ENCODE peak calls at places on chromosomes 7 and 10, in ten cellular contexts. X, J, H, Z, M, U, P, R, C and E are unnamed samples.

GRCh38 chr10:78332013-78332412 is 298.4 kb downstream of the RPS24 start:
- DNase-seq in Z (no peak), H (peak; percentile 29), J (no peak), M (no peak), P (no peak), X (no peak), C (no peak), U (no peak), R (no peak), E (no peak)

GRCh38 chr10:46301721-46302479 is 15.1 kb downstream of the ANTXRL start:
- DNase-seq in R (no peak), X (no peak), C (no peak), J (no peak), U (no peak), M (no peak), H (no peak), P (no peak), Z (no peak), E (no peak)

GRCh38 chr7:137674064-137674463 is 172.7 kb downstream of the DGKI start:
- DNase-seq in R (no peak), X (no peak), P (no peak), C (no peak), U (no peak), H (no peak), J (no peak), Z (no peak), M (no peak), E (no peak)

GRCh38 chr7:11427686-11428273 is 404.2 kb downstream of the THSD7A start:
- DNase-seq in Z (no peak), P (peak; percentile 61), M (peak; percentile 50), H (no peak), J (no peak), R (peak; percentile 41), U (peak; percentile 75), C (peak; percentile 46), X (no peak), E (peak; percentile 48)

GRCh38 chr7:12111461-12112405 is 99.4 kb upstream of the TMEM106B start:
- DNase-seq in C (no peak), Z (no peak), P (no peak), X (no peak), R (no peak), U (peak; percentile 74), J (no peak), M (no peak), H (peak; percentile 55), E (no peak)

GRCh38 chr10:28171468-28172235 is 131.2 kb downstream of the MPP7 start:
- DNase-seq in X (no peak), U (no peak), P (no peak), R (no peak), H (no peak), M (no peak), Z (no peak), J (no peak), C (no peak), E (no peak)

GRCh38 chr10:128912568-128913311 is 554.3 kb upstream of the MGMT start:
- DNase-seq in H (no peak), P (no peak), X (no peak), C (no peak), M (no peak), R (no peak), J (no peak), Z (no peak), U (no peak), E (no peak)

GRCh38 chr10:102408728-102409603 is 9.6 kb downstream of the PSD start:
- DNase-seq in C (no peak), P (peak; percentile 35), X (peak; percentile 82), H (peak; percentile 87), R (peak; percentile 66), M (peak; percentile 4), Z (peak; percentile 55), U (no peak), J (no peak), E (peak; percentile 75)

GRCh38 chr7:76108540-76109233 is 60.8 kb downstream of the MDH2 start:
- DNase-seq in U (peak; percentile 37), X (no peak), Z (no peak), H (no peak), P (peak; percentile 52), R (no peak), C (no peak), M (no peak), J (no peak), E (no peak)

GRCh38 chr7:31100445-31100844 is 48.3 kb downstream of the ADCYAP1R1 start:
- DNase-seq in H (peak; percentile 4), X (no peak), P (no peak), C (no peak), R (no peak), J (no peak), U (peak; percentile 62), Z (no peak), M (no peak), E (no peak)

GRCh38 chr7:4445777-4446176 is 236.3 kb upstream of the FOXK1 start:
- DNase-seq in C (no peak), Z (no peak), M (no peak), H (no peak), X (no peak), P (no peak), R (no peak), J (no peak), U (no peak), E (no peak)

GRCh38 chr7:27116521-27116946 is 14.0 kb downstream of the HOXA4 start:
- DNase-seq in R (no peak), Z (no peak), J (no peak), X (no peak), P (no peak), C (no peak), U (no peak), H (no peak), M (no peak), E (no peak)

GRCh38 chr10:132104062-132104461 is 38.3 kb downstream of the JAKMIP3 start:
- DNase-seq in R (no peak), U (no peak), M (no peak), P (no peak), Z (no peak), C (no peak), X (no peak), H (peak; percentile 33), J (no peak), E (no peak)

GRCh38 chr7:11341285-11341944 is 367.7 kb downstream of the PHF14 start:
- DNase-seq in X (no peak), H (no peak), R (no peak), P (peak; percentile 30), U (peak; percentile 34), M (peak; percentile 93), C (no peak), Z (no peak), J (no peak), E (no peak)

GRCh38 chr10:31867646-31868045 is 61.0 kb downstream of the ARHGAP12 start:
- DNase-seq in X (no peak), R (no peak), P (no peak), H (no peak), U (peak; percentile 66), C (no peak), J (no peak), Z (no peak), M (no peak), E (no peak)

GRCh38 chr7:138350701-138351357 is 109.2 kb upstream of the TRIM24 start:
- DNase-seq in R (no peak), H (no peak), Z (no peak), P (no peak), U (no peak), C (no peak), X (no peak), M (no peak), J (no peak), E (no peak)

GRCh38 chr7:108634535-108634934 is 64.9 kb downstream of the DNAJB9 start:
- DNase-seq in P (no peak), X (no peak), R (no peak), U (no peak), M (no peak), J (no peak), C (no peak), Z (no peak), H (no peak), E (no peak)

GRCh38 chr10:99329238-99329890 is at the start of gene CNNM1:
- DNase-seq in J (no peak), U (peak; percentile 59), C (no peak), R (peak; percentile 13), X (no peak), H (peak; percentile 69), M (peak; percentile 62), Z (no peak), P (no peak), E (peak; percentile 29)

GRCh38 chr7:81482600-81483186 is 287.2 kb downstream of the HGF start:
- DNase-seq in H (no peak), C (no peak), Z (no peak), R (peak; percentile 8), P (no peak), U (peak; percentile 45), J (no peak), X (no peak), M (peak; percentile 66), E (peak; percentile 26)

GRCh38 chr10:52359466-52359865 is 45.4 kb downstream of the DKK1 start:
- DNase-seq in C (no peak), X (no peak), Z (no peak), U (peak; percentile 64), M (no peak), H (no peak), P (no peak), J (no peak), R (no peak), E (no peak)